ENCODE peak calls at places on chromosomes 13 and 19, in nine cellular contexts. One of them, this sample, is unnamed.

GRCh38 chr13:21066946-21067345 is 5.6 kb upstream of the LATS2 start:
- DNase-seq in fibroblast of mammary gland: no peak
- DNase-seq in fibroblast of lung: no peak
- DNase-seq in kidney epithelial cell: no peak
- DNase-seq in thoracic aorta: no peak
- DNase-seq in stomach: no peak
- DNase-seq in heart left ventricle: no peak
- DNase-seq in left lung: no peak
- DNase-seq in CD8-positive, alpha-beta T cell: no peak
- DNase-seq in this sample: no peak

GRCh38 chr19:47398707-47399106 is 20.6 kb downstream of the MEIS3 start:
- DNase-seq in fibroblast of mammary gland: no peak
- DNase-seq in fibroblast of lung: no peak
- DNase-seq in kidney epithelial cell: no peak
- DNase-seq in thoracic aorta: no peak
- DNase-seq in stomach: no peak
- DNase-seq in heart left ventricle: no peak
- DNase-seq in left lung: peak
- DNase-seq in CD8-positive, alpha-beta T cell: no peak
- DNase-seq in this sample: no peak

GRCh38 chr19:28307460-28307859 is 905.5 kb downstream of the UQCRFS1 start:
- DNase-seq in fibroblast of mammary gland: peak
- DNase-seq in fibroblast of lung: no peak
- DNase-seq in kidney epithelial cell: no peak
- DNase-seq in thoracic aorta: no peak
- DNase-seq in stomach: no peak
- DNase-seq in heart left ventricle: no peak
- DNase-seq in left lung: no peak
- DNase-seq in CD8-positive, alpha-beta T cell: no peak
- DNase-seq in this sample: no peak

GRCh38 chr19:47417107-47417745 is 2.1 kb downstream of the MEIS3 start:
- DNase-seq in fibroblast of mammary gland: no peak
- DNase-seq in fibroblast of lung: no peak
- DNase-seq in kidney epithelial cell: no peak
- DNase-seq in thoracic aorta: no peak
- DNase-seq in stomach: no peak
- DNase-seq in heart left ventricle: no peak
- DNase-seq in left lung: no peak
- DNase-seq in CD8-positive, alpha-beta T cell: no peak
- DNase-seq in this sample: no peak

GRCh38 chr13:42484396-42484795 is 89.6 kb upstream of the TNFSF11 start:
- DNase-seq in fibroblast of mammary gland: peak
- DNase-seq in fibroblast of lung: peak
- DNase-seq in kidney epithelial cell: no peak
- DNase-seq in thoracic aorta: no peak
- DNase-seq in stomach: no peak
- DNase-seq in heart left ventricle: no peak
- DNase-seq in left lung: no peak
- DNase-seq in CD8-positive, alpha-beta T cell: no peak
- DNase-seq in this sample: no peak

GRCh38 chr13:113882266-113882627 is 18.4 kb upstream of the GAS6 start:
- DNase-seq in fibroblast of mammary gland: no peak
- DNase-seq in fibroblast of lung: no peak
- DNase-seq in kidney epithelial cell: no peak
- DNase-seq in thoracic aorta: no peak
- DNase-seq in stomach: peak
- DNase-seq in heart left ventricle: peak
- DNase-seq in left lung: no peak
- DNase-seq in CD8-positive, alpha-beta T cell: no peak
- DNase-seq in this sample: no peak

GRCh38 chr19:21492932-21493906 is 12.2 kb upstream of the ZNF429 start:
- DNase-seq in fibroblast of mammary gland: no peak
- DNase-seq in fibroblast of lung: no peak
- DNase-seq in kidney epithelial cell: no peak
- DNase-seq in thoracic aorta: no peak
- DNase-seq in stomach: no peak
- DNase-seq in heart left ventricle: no peak
- DNase-seq in left lung: no peak
- DNase-seq in CD8-positive, alpha-beta T cell: no peak
- DNase-seq in this sample: no peak

GRCh38 chr19:55258476-55258827 is 365 bp downstream of the PPP6R1 start:
- DNase-seq in fibroblast of mammary gland: no peak
- DNase-seq in fibroblast of lung: no peak
- DNase-seq in kidney epithelial cell: no peak
- DNase-seq in thoracic aorta: no peak
- DNase-seq in stomach: no peak
- DNase-seq in heart left ventricle: no peak
- DNase-seq in left lung: no peak
- DNase-seq in CD8-positive, alpha-beta T cell: peak
- DNase-seq in this sample: no peak

GRCh38 chr19:47741544-47742125 is 3.7 kb upstream of the NOP53 start:
- DNase-seq in fibroblast of mammary gland: peak
- DNase-seq in fibroblast of lung: no peak
- DNase-seq in kidney epithelial cell: no peak
- DNase-seq in thoracic aorta: no peak
- DNase-seq in stomach: no peak
- DNase-seq in heart left ventricle: no peak
- DNase-seq in left lung: no peak
- DNase-seq in CD8-positive, alpha-beta T cell: no peak
- DNase-seq in this sample: no peak

GRCh38 chr13:67493835-67494234 is 263.7 kb upstream of the PCDH9 start:
- DNase-seq in fibroblast of mammary gland: no peak
- DNase-seq in fibroblast of lung: no peak
- DNase-seq in kidney epithelial cell: no peak
- DNase-seq in thoracic aorta: no peak
- DNase-seq in stomach: no peak
- DNase-seq in heart left ventricle: no peak
- DNase-seq in left lung: no peak
- DNase-seq in CD8-positive, alpha-beta T cell: no peak
- DNase-seq in this sample: no peak

GRCh38 chr13:94459116-94459515 is 20.4 kb downstream of the DCT start:
- DNase-seq in fibroblast of mammary gland: no peak
- DNase-seq in fibroblast of lung: no peak
- DNase-seq in kidney epithelial cell: no peak
- DNase-seq in thoracic aorta: no peak
- DNase-seq in stomach: no peak
- DNase-seq in heart left ventricle: no peak
- DNase-seq in left lung: no peak
- DNase-seq in CD8-positive, alpha-beta T cell: no peak
- DNase-seq in this sample: no peak

GRCh38 chr13:68019901-68020300 is 789.8 kb upstream of the PCDH9 start:
- DNase-seq in fibroblast of mammary gland: no peak
- DNase-seq in fibroblast of lung: no peak
- DNase-seq in kidney epithelial cell: peak
- DNase-seq in thoracic aorta: no peak
- DNase-seq in stomach: no peak
- DNase-seq in heart left ventricle: no peak
- DNase-seq in left lung: no peak
- DNase-seq in CD8-positive, alpha-beta T cell: no peak
- DNase-seq in this sample: no peak

GRCh38 chr19:18173572-18174294 is at the start of gene IFI30:
- DNase-seq in fibroblast of mammary gland: peak
- DNase-seq in fibroblast of lung: no peak
- DNase-seq in kidney epithelial cell: no peak
- DNase-seq in thoracic aorta: no peak
- DNase-seq in stomach: peak
- DNase-seq in heart left ventricle: peak
- DNase-seq in left lung: peak
- DNase-seq in CD8-positive, alpha-beta T cell: peak
- DNase-seq in this sample: no peak

GRCh38 chr13:103287659-103288058 is 221.4 kb upstream of the SLC10A2 start:
- DNase-seq in fibroblast of mammary gland: no peak
- DNase-seq in fibroblast of lung: no peak
- DNase-seq in kidney epithelial cell: peak
- DNase-seq in thoracic aorta: no peak
- DNase-seq in stomach: no peak
- DNase-seq in heart left ventricle: no peak
- DNase-seq in left lung: no peak
- DNase-seq in CD8-positive, alpha-beta T cell: no peak
- DNase-seq in this sample: no peak

GRCh38 chr19:45403781-45404556 is 900 bp downstream of the PPP1R13L start:
- DNase-seq in fibroblast of mammary gland: no peak
- DNase-seq in fibroblast of lung: no peak
- DNase-seq in kidney epithelial cell: no peak
- DNase-seq in thoracic aorta: no peak
- DNase-seq in stomach: peak
- DNase-seq in heart left ventricle: peak
- DNase-seq in left lung: peak
- DNase-seq in CD8-positive, alpha-beta T cell: peak
- DNase-seq in this sample: no peak
- H3K4me3 ChIP-seq in fibroblast of mammary gland: peak
- H3K4me3 ChIP-seq in fibroblast of lung: peak
- H3K4me3 ChIP-seq in kidney epithelial cell: peak
- H3K4me3 ChIP-seq in thoracic aorta: peak
- H3K4me3 ChIP-seq in stomach: peak
- H3K4me3 ChIP-seq in heart left ventricle: peak
- H3K4me3 ChIP-seq in left lung: peak
- H3K4me3 ChIP-seq in CD8-positive, alpha-beta T cell: peak
- H3K4me3 ChIP-seq in this sample: peak

GRCh38 chr13:60986301-60986700 is 429.3 kb downstream of the PCDH20 start:
- DNase-seq in fibroblast of mammary gland: no peak
- DNase-seq in fibroblast of lung: no peak
- DNase-seq in kidney epithelial cell: no peak
- DNase-seq in thoracic aorta: no peak
- DNase-seq in stomach: no peak
- DNase-seq in heart left ventricle: no peak
- DNase-seq in left lung: no peak
- DNase-seq in CD8-positive, alpha-beta T cell: no peak
- DNase-seq in this sample: no peak

DNA sequence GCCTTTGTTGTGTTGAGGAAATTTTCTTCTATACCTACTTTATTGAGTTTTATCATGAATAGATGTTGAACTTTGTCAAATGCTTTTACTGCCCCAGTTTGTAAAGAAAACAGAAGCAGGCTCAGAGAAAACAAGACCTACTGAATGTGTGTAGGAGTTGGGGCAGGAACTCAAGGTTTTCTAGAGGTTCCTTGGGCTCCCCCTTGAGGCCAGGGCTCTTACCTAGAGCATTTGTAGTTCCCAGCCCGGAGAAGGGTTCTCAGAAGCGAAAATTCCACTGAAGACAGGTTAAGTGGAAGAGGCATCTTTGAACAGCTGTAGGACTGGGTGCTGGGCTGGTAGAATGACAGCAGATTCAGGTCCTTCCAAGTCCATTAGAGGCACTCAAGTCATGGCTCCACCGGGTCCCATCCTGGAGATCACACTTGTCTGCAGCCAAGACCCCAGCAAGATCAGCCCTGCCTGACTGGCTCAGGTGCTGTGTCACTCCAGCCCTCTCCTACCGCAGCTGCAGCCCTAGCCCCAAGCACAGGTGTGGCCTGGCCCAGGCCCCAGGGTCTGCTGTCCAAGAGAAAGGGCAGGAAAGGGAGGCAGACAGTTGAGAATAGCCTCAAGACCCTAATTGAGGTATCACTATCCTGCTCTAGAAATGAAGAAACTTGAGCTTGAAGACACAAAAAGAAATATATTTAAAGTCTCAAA is 425.5 kb downstream of the PCDH20 start:
- DNase-seq in fibroblast of mammary gland: no peak
- DNase-seq in fibroblast of lung: no peak
- DNase-seq in kidney epithelial cell: no peak
- DNase-seq in thoracic aorta: no peak
- DNase-seq in stomach: peak
- DNase-seq in heart left ventricle: no peak
- DNase-seq in left lung: no peak
- DNase-seq in CD8-positive, alpha-beta T cell: no peak
- DNase-seq in this sample: no peak
- TF ChIP-seq CTCF in fibroblast of mammary gland: no peak
- TF ChIP-seq CTCF in fibroblast of lung: no peak
- TF ChIP-seq CTCF in kidney epithelial cell: no peak
- TF ChIP-seq CTCF in thoracic aorta: no peak
- TF ChIP-seq CTCF in stomach: no peak
- TF ChIP-seq CTCF in heart left ventricle: no peak
- TF ChIP-seq CTCF in left lung: no peak
- TF ChIP-seq CTCF in CD8-positive, alpha-beta T cell: no peak
- TF ChIP-seq CTCF in this sample: no peak

GRCh38 chr19:19538767-19539166 is 702 bp downstream of the CILP2 start:
- DNase-seq in fibroblast of mammary gland: no peak
- DNase-seq in fibroblast of lung: no peak
- DNase-seq in kidney epithelial cell: no peak
- DNase-seq in thoracic aorta: no peak
- DNase-seq in stomach: no peak
- DNase-seq in heart left ventricle: no peak
- DNase-seq in left lung: no peak
- DNase-seq in CD8-positive, alpha-beta T cell: no peak
- DNase-seq in this sample: no peak
- H3K4me3 ChIP-seq in fibroblast of mammary gland: no peak
- H3K4me3 ChIP-seq in fibroblast of lung: no peak
- H3K4me3 ChIP-seq in kidney epithelial cell: no peak
- H3K4me3 ChIP-seq in thoracic aorta: peak
- H3K4me3 ChIP-seq in stomach: no peak
- H3K4me3 ChIP-seq in heart left ventricle: no peak
- H3K4me3 ChIP-seq in left lung: no peak
- H3K4me3 ChIP-seq in CD8-positive, alpha-beta T cell: peak
- H3K4me3 ChIP-seq in this sample: no peak

GRCh38 chr19:9834726-9835506 is at the start of gene PIN1:
- DNase-seq in fibroblast of mammary gland: peak
- DNase-seq in fibroblast of lung: peak
- DNase-seq in kidney epithelial cell: peak
- DNase-seq in thoracic aorta: peak
- DNase-seq in stomach: peak
- DNase-seq in heart left ventricle: peak
- DNase-seq in left lung: peak
- DNase-seq in CD8-positive, alpha-beta T cell: peak
- DNase-seq in this sample: peak
- TF ChIP-seq CTCF in fibroblast of mammary gland: no peak
- TF ChIP-seq CTCF in fibroblast of lung: peak
- TF ChIP-seq CTCF in kidney epithelial cell: peak
- TF ChIP-seq CTCF in thoracic aorta: peak
- TF ChIP-seq CTCF in stomach: peak
- TF ChIP-seq CTCF in heart left ventricle: peak
- TF ChIP-seq CTCF in left lung: peak
- TF ChIP-seq CTCF in CD8-positive, alpha-beta T cell: no peak
- TF ChIP-seq CTCF in this sample: peak

This sample was measured in HFF-Myc.